ENCODE peak calls at places on chromosomes 11 and 22, in seven cellular contexts. X is gastrocnemius medialis, S is fibroblast of the aortic adventitia, D is fibroblast of lung, G is mesenchymal stem cell, I is aorta, J is HFF-Myc. B is an unnamed sample.

GRCh38 chr11:35041070-35041554 is 97.9 kb upstream of the CD44 start:
- DNase-seq in X (no peak), S (no peak), D (no peak), G (no peak), I (no peak), J (no peak), B (no peak)

GRCh38 chr11:76658231-76658630 is 12.3 kb downstream of the LRRC32 start:
- DNase-seq in X (no peak), S (no peak), D (no peak), G (no peak), I (no peak), J (no peak), B (no peak)

GRCh38 chr11:105219269-105219668 is 79.7 kb upstream of the CARD18 start:
- DNase-seq in X (no peak), S (no peak), D (no peak), G (no peak), I (no peak), J (no peak), B (no peak)

GRCh38 chr11:110735431-110736157 is 23.4 kb upstream of the ARHGAP20 start:
- DNase-seq in X (no peak), S (no peak), D (no peak), G (no peak), I (no peak), J (no peak), B (no peak)

GRCh38 chr11:86464509-86465221 is 90.0 kb downstream of the CCDC81 start:
- DNase-seq in X (no peak), S (no peak), D (no peak), G (no peak), I (no peak), J (no peak), B (no peak)

GRCh38 chr22:25827415-25827814 is 85.4 kb downstream of the MYO18B start:
- DNase-seq in X (no peak), S (no peak), D (no peak), G (no peak), I (no peak), J (no peak), B (no peak)

GRCh38 chr11:57980201-57980600 is 43.5 kb upstream of the OR9Q1 start:
- DNase-seq in X (no peak), S (no peak), D (no peak), G (no peak), I (no peak), J (no peak), B (no peak)

GRCh38 chr11:69131644-69132300 is 24.0 kb upstream of the SMIM38 start:
- DNase-seq in X (no peak), S (peak; percentile 81), D (peak; percentile 72), G (peak; percentile 68), I (peak; percentile 70), J (peak; percentile 55), B (peak; percentile 17)

GRCh38 chr11:103396237-103396636 is 287.0 kb downstream of the DYNC2H1 start:
- DNase-seq in X (no peak), S (no peak), D (peak; percentile 27), G (peak; percentile 89), I (no peak), J (no peak), B (no peak)

GRCh38 chr22:45472426-45472825 is 30.3 kb upstream of the FBLN1 start:
- DNase-seq in X (no peak), S (no peak), D (no peak), G (no peak), I (no peak), J (no peak), B (no peak)

GRCh38 chr22:34812631-34813030 is 253.3 kb upstream of the ISX start:
- DNase-seq in X (no peak), S (no peak), D (peak; percentile 52), G (peak; percentile 10), I (no peak), J (no peak), B (no peak)

GRCh38 chr11:114031599-114032320 is 27.8 kb upstream of the ZBTB16 start:
- DNase-seq in X (no peak), S (no peak), D (no peak), G (no peak), I (no peak), J (no peak), B (no peak)

GRCh38 chr11:102260241-102260640 is 57.0 kb upstream of the BIRC3 start:
- DNase-seq in X (no peak), S (no peak), D (peak; percentile 85), G (no peak), I (no peak), J (no peak), B (no peak)

GRCh38 chr11:117691501-117691900 is 105.5 kb downstream of the DSCAML1 start:
- DNase-seq in X (no peak), S (no peak), D (no peak), G (no peak), I (no peak), J (no peak), B (no peak)

GRCh38 chr11:122081073-122081472 is 34.9 kb downstream of the BLID start:
- DNase-seq in X (no peak), S (no peak), D (no peak), G (no peak), I (no peak), J (no peak), B (no peak)

GRCh38 chr22:30280495-30280894 is 8.8 kb downstream of the CASTOR1 start:
- DNase-seq in X (no peak), S (no peak), D (peak; percentile 42), G (no peak), I (no peak), J (no peak), B (no peak)

GRCh38 chr11:120590472-120590871 is 78.9 kb downstream of the GRIK4 start:
- DNase-seq in X (no peak), S (peak; percentile 8), D (peak; percentile 65), G (peak; percentile 6), I (no peak), J (no peak), B (no peak)

GRCh38 chr11:116742104-116742503 is 30.7 kb downstream of the BUD13 start:
- DNase-seq in X (no peak), S (peak; percentile 65), D (peak; percentile 83), G (peak; percentile 15), I (no peak), J (no peak), B (no peak)

GRCh38 chr11:113562981-113563461 is 87.8 kb upstream of the DRD2 start:
- DNase-seq in X (no peak), S (no peak), D (no peak), G (no peak), I (no peak), J (peak; percentile 36), B (no peak)

GRCh38 chr11:104594228-104594958 is 303.9 kb downstream of the CASP12 start:
- DNase-seq in X (no peak), S (no peak), D (peak; percentile 12), G (no peak), I (no peak), J (no peak), B (no peak)

GRCh38 chr11:110434952-110435779 is 5.4 kb downstream of the FDX1 start:
- DNase-seq in X (peak; percentile 28), S (peak; percentile 24), D (no peak), G (peak; percentile 4), I (no peak), J (no peak), B (no peak)

GRCh38 chr11:108115495-108116140 is 5.7 kb upstream of the ACAT1 start:
- DNase-seq in X (peak; percentile 93), S (peak; percentile 95), D (peak; percentile 87), G (peak; percentile 89), I (peak; percentile 82), J (peak; percentile 54), B (no peak)

GRCh38 chr22:37176464-37177061 is 11.5 kb downstream of the C1QTNF6 start:
- DNase-seq in X (peak; percentile 60), S (peak; percentile 86), D (peak; percentile 83), G (peak; percentile 48), I (peak; percentile 88), J (no peak), B (no peak)

DNA sequence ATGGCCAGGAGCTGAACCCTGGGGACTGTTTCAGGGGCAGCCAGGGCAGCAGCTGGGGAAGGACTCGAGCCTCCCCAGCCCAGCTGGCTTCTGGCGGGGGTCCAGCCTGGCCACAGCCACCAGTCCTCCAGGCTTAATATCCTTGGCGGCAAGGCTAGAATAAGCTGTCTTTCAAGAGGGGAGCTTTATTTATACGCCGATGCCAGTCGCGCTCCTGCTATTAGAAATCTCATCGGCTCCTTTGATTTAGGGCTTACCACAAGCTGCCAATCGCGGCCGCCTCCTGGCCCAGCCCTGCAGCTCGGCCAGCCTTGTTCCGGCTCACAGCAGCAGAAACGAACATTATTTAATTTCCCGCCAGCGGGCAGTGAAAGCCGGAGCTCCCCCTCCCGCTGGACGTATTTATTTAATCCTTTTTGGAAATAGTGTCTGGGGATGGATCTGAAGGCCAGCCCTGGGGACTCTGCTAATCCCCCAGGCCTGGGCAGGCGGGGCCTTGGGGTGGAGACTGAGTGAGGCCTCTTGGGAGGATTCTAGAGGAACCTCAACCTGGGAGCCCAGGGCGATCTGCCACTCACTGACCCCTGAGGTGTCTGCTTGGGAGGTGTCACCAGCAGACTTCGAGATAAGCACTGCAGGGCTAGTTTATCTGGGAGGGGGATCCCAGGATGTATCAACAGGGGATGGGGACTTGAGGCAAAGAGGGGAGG is 363.1 kb downstream of the MN1 start:
- DNase-seq in X (no peak), S (peak; percentile 45), D (peak; percentile 48), G (no peak), I (peak; percentile 72), J (no peak), B (no peak)
- H3K4me3 ChIP-seq in X (peak overlapping the region; percentile 27), S (no peak overlapping the region), D (no peak overlapping the region), G (no peak overlapping the region), I (no peak overlapping the region), J (no peak overlapping the region), B (no peak overlapping the region)

GRCh38 chr11:64878494-64879225 is at the start of gene EHD1:
- DNase-seq in X (peak; percentile 99), S (peak; percentile 96), D (peak; percentile 90), G (peak; percentile 97), I (peak; percentile 98), J (peak; percentile 89), B (peak; percentile 66)
- H3K4me3 ChIP-seq in X (peak within 1 kb of the TSS; percentile 80), S (peak within 1 kb of the TSS; percentile 97), D (peak within 1 kb of the TSS; percentile 86), G (peak within 1 kb of the TSS; percentile 100), I (peak within 1 kb of the TSS; percentile 89), J (peak within 1 kb of the TSS; percentile 85), B (peak within 1 kb of the TSS; percentile 99)

DNA sequence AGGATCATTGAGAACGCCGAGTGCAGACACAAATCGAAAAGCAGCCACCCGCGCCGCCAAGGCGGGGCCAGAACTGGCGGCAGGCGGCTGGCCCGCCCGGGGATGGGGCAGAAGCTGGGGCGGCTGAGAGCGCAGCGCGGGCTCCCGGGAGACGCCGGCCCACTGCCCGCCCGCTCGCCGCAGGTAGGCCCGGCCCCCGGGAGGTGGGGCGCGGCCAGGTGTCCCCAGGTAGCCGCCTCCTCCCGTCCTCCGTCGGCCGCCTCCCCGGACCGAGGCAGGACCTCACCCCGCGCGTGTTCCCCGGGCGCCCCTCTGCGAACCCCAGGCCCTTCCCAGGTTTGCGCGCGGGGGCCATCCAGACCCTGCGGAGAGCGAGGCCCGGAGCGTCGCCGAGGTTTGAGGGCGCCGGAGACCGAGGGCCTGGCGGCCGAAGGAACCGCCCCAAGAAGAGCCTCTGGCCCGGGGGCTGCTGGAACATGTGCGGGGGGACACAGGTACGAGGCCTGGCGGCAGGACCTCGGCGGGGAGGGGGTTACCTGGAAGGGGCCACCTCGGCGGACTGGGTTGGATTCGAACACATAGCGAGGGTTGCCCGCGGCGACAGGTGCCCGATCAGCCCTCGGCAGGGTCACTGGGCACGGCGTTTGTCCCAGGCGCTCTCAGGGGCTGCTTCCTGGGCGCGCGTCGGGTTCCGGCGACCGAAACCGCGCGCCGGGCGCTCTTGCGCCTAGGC is at the start of gene PRRG4:
- DNase-seq in X (peak; percentile 19), S (no peak), D (peak; percentile 53), G (no peak), I (peak; percentile 74), J (no peak), B (no peak)
- H3K4me3 ChIP-seq in X (peak within 1 kb of the TSS; percentile 72), S (peak within 1 kb of the TSS; percentile 69), D (peak within 1 kb of the TSS; percentile 70), G (peak within 1 kb of the TSS; percentile 86), I (peak within 1 kb of the TSS; percentile 34), J (peak within 1 kb of the TSS; percentile 38), B (peak within 1 kb of the TSS; percentile 55)

GRCh38 chr11:3638513-3638912 is 3.3 kb downstream of the ART5 start:
- DNase-seq in X (no peak), S (no peak), D (no peak), G (no peak), I (no peak), J (no peak), B (no peak)
- H3K4me3 ChIP-seq in X (no peak overlapping the region), S (no peak overlapping the region), D (no peak overlapping the region), G (no peak overlapping the region), I (no peak overlapping the region), J (no peak overlapping the region), B (no peak overlapping the region)